ENCODE peak calls at places on chromosomes 16 and 17, in four cellular contexts. P, L, R and V are unnamed samples.

GRCh38 chr17:73210002-73210678 is 17.3 kb downstream of the COG1 start:
- DNase-seq in P (no peak), L (no peak), R (no peak), V (no peak)

GRCh38 chr16:12558641-12559040 is 245.0 kb downstream of the CPPED1 start:
- DNase-seq in P (no peak), R (no peak), L (no peak), V (no peak)

GRCh38 chr16:85387171-85387507 is 226.0 kb upstream of the GSE1 start:
- DNase-seq in R (no peak), P (peak), L (no peak), V (no peak)

GRCh38 chr17:72514888-72515287 is 394.1 kb downstream of the SOX9 start:
- DNase-seq in L (no peak), R (no peak), P (no peak), V (no peak)

GRCh38 chr16:4372578-4373355 is 1.1 kb downstream of the VASN start:
- DNase-seq in R (no peak), L (no peak), P (peak), V (no peak)

GRCh38 chr16:76278976-76279375 is 1.8 kb downstream of the CNTNAP4 start:
- DNase-seq in P (no peak), L (no peak), R (no peak), V (no peak)

GRCh38 chr17:12765544-12765943 is 23.8 kb upstream of the ARHGAP44 start:
- DNase-seq in L (no peak), P (no peak), R (no peak), V (no peak)

GRCh38 chr17:60577147-60577925 is 22.7 kb upstream of the PPM1D start:
- DNase-seq in R (peak), P (peak), L (no peak), V (no peak)

GRCh38 chr16:23148513-23149266 is 562 bp downstream of the USP31 start:
- DNase-seq in P (peak), R (peak), L (no peak), V (peak)

GRCh38 chr17:16417399-16417798 is 2.0 kb downstream of the TRPV2 start:
- DNase-seq in L (no peak), R (no peak), P (no peak), V (no peak)

GRCh38 chr17:16419074-16419928 is 3.9 kb downstream of the TRPV2 start:
- DNase-seq in R (peak), P (peak), L (no peak), V (no peak)

GRCh38 chr17:16418684-16419066 is 3.3 kb downstream of the TRPV2 start:
- DNase-seq in P (no peak), L (no peak), R (no peak), V (no peak)

GRCh38 chr17:16417896-16418683 is 2.7 kb downstream of the TRPV2 start:
- DNase-seq in L (no peak), P (no peak), R (no peak), V (no peak)

GRCh38 chr17:16415031-16415924 is at the start of gene TRPV2:
- DNase-seq in P (no peak), R (no peak), L (no peak), V (no peak)
- TF ChIP-seq POLR2AphosphoS5 in P (no peak), R (no peak), L (no peak), V (no peak)

GRCh38 chr16:81469183-81469677 is 24.6 kb downstream of the CMIP start:
- DNase-seq in R (no peak), P (no peak), L (no peak), V (no peak)

GRCh38 chr16:81471882-81472281 is 27.3 kb downstream of the CMIP start:
- DNase-seq in P (no peak), R (no peak), L (no peak), V (no peak)

GRCh38 chr16:81468269-81468902 is 23.8 kb downstream of the CMIP start:
- DNase-seq in L (no peak), P (no peak), R (no peak), V (no peak)

GRCh38 chr16:81470796-81471636 is 26.4 kb downstream of the CMIP start:
- DNase-seq in L (no peak), R (no peak), P (no peak), V (no peak)

DNA sequence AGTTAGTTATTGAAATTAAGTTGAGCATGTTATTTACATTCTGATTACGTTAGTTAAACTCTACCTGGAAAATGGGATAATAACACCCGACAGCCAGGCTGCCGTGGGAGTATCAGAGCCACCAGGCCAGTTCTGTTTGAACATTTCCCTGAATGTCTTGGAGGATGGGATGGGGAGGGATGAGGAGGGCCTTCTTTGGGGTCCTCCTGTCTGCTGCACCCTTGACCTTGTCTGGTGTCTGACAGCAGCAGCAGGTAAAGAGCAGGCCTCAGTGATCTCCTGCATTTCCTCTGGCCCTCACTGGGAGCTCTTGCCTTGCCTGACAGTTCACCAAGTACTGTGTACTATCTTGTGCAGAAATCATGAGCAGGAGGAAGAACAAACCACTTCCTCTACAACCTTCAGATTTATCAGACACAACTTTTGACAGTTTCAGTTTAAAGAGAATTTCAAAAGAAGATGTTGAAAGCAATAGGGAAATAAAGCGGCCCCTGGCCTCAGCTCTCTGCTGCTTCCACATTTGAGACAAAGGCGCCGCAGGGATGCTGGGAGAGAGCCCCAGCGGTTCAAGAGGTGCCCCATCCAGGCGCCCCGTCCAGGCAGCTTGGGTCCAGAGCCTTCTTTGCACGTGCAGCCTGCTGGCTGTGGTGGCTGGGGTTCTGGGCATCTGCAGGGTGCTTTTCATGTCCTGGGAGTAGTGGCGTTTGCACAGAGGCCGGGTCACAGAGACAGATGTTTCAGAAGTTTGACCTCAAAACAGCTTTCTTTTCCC is 25.3 kb downstream of the CMIP start:
- DNase-seq in R (no peak), P (no peak), L (no peak), V (no peak)
- H3K4me3 ChIP-seq in R (no peak), P (no peak), L (no peak), V (no peak)

GRCh38 chr17:29659155-29659554 is 36.4 kb upstream of the CORO6 start:
- DNase-seq in R (no peak), P (no peak), L (no peak), V (no peak)
- H3K27ac ChIP-seq in R (no peak), P (no peak), L (no peak), V (no peak)

GRCh38 chr16:79173910-79174309 is 426.6 kb downstream of the MAF start:
- DNase-seq in P (no peak), R (no peak), L (no peak), V (no peak)
- TF ChIP-seq POLR2AphosphoS5 in P (no peak), R (no peak), L (no peak), V (no peak)

GRCh38 chr16:50467559-50467942 is 80.6 kb upstream of the NKD1 start:
- DNase-seq in L (no peak), R (no peak), P (no peak), V (no peak)
- H3K4me3 ChIP-seq in L (peak), R (no peak), P (peak), V (peak)